ENCODE peak calls at places on chromosomes 5 and 9, in four cellular contexts. M is HepG2, O is WTC11, S is K562. R is an unnamed sample.

GRCh38 chr5:36719266-36719665 is 112.9 kb downstream of the SLC1A3 start:
- DNase-seq in M (no peak), O (no peak), S (no peak), R (no peak)

GRCh38 chr9:36297798-36298197 is 39.5 kb upstream of the GNE start:
- DNase-seq in M (no peak), O (no peak), S (no peak), R (no peak)

GRCh38 chr5:170338933-170339779 is 41.6 kb upstream of the LCP2 start:
- DNase-seq in M (no peak), O (peak; percentile 64), S (peak; percentile 69), R (no peak)

GRCh38 chr5:152293189-152293588 is 111.9 kb downstream of the NMUR2 start:
- DNase-seq in M (no peak), O (no peak), S (no peak), R (no peak)

GRCh38 chr9:105114318-105114717 is 130.1 kb upstream of the SLC44A1 start:
- DNase-seq in M (no peak), O (no peak), S (no peak), R (no peak)

GRCh38 chr5:157799578-157799977 is 56.1 kb downstream of the LSM11 start:
- DNase-seq in M (no peak), O (no peak), S (no peak), R (no peak)

GRCh38 chr5:6739603-6740002 is 26.4 kb downstream of the TENT4A start:
- DNase-seq in M (no peak), O (no peak), S (no peak), R (no peak)

GRCh38 chr9:482736-483135 is 268.1 kb downstream of the DOCK8 start:
- DNase-seq in M (no peak), O (no peak), S (no peak), R (no peak)

GRCh38 chr5:149895416-149896345 is 48.9 kb downstream of the PDE6A start:
- DNase-seq in M (no peak), O (no peak), S (no peak), R (no peak)

DNA sequence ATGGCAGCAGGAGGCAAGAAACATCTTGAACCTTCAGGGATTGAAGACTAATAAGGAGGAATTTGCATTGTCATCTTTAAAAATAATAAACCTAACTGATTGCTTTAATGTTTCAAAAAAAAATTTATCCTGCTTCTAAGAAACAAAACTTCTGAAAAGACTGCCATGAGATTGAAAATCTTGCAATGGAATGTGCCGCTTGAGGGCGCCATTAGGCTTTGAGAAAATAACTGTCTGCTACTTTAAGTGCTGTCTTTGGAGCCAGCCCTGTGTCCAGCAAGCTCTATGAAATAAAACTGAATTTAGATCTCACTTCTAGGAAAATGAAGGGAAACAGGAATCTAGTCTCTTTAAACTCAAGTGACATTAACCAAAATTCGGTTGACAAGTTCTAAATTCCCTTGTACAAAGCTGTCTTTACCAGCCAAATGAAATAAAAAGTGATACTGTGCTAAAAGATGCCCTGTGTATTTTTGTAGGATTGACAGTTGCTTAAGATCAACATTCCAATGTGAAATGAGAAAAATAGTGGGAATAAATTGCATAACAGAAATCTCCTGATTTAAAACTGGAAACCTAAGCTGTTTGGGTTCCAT is 79.4 kb downstream of the ESM1 start:
- DNase-seq in M (peak; percentile 30), O (peak; percentile 79), S (peak; percentile 61), R (no peak)
- TF ChIP-seq SP1 in M (no peak), O (no peak), S (no peak), R (no peak)

GRCh38 chr9:13282998-13283397 is 3.5 kb upstream of the MPDZ start:
- DNase-seq in M (no peak), O (no peak), S (no peak), R (no peak)

GRCh38 chr9:13284011-13284410 is 4.5 kb upstream of the MPDZ start:
- DNase-seq in M (no peak), O (no peak), S (no peak), R (no peak)

GRCh38 chr9:13279284-13280162 is at the start of gene MPDZ:
- DNase-seq in M (peak; percentile 31), O (peak; percentile 72), S (peak; percentile 67), R (no peak)

GRCh38 chr9:13278368-13279246 is 885 bp downstream of the MPDZ start:
- DNase-seq in M (peak; percentile 37), O (peak; percentile 44), S (peak; percentile 52), R (no peak)

DNA sequence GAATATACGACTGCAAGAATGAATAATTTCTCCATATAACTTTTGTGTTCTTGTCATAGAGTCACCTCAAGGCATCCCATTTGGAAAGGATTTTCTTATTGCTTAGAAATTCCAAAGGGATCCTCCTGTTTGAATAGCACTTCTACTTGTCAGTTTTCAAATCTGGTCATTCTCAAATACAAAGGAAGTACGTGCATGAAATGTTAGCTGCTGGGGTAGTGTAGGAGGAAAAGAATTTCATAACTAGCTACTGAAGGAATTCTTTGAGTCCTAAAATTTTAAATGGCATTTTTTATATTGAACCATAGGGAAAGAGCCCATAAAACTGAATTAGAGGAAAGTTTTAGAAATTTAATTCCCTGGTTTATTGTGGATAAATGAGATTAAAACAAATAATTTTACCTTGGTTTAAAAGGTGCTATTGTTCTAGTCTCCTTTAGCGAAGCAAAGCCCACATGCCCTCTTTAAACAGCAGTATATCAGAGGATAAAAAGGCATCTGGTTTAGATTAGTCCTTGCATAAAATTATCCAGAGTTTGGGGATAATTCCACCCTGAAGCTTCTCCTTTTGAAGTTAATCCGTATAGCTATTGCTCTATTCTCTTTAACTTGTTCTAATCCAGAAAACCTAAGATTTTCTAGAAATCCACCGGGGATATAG is 2.0 kb upstream of the MPDZ start:
- DNase-seq in M (no peak), O (no peak), S (no peak), R (no peak)
- TF ChIP-seq ESRRA in M (no peak), O (no peak), S (no peak), R (no peak)

GRCh38 chr5:33848554-33848953 is 43.2 kb downstream of the ADAMTS12 start:
- DNase-seq in M (no peak), O (no peak), S (no peak), R (peak; percentile 68)
- TF ChIP-seq SP1 in M (no peak), O (no peak), S (no peak), R (no peak)

DNA sequence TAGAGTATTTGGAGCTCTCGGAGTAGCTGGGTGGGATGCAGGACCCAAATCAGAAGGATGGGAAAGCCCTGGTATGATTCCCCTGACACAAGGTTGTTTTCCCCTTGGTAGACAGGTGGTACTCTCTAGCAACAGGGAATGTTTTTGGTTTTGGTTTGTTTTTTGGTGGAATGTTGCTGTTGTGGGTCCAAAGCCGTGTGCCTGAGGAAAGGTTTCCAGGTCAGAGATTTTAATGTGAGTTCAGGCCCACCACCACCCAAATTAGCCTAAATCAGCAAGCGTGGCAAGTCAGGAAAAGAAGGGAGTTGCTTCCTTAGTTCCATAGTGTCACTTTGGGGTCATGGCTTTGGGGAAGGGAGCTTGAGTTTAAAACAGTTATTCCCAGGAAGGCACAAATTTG is 385.5 kb downstream of the RAB3C start:
- DNase-seq in M (no peak), O (no peak), S (no peak), R (no peak)
- TF ChIP-seq ESRRA in M (no peak), O (no peak), S (no peak), R (no peak)

GRCh38 chr5:129042306-129042705 is 52.2 kb upstream of the ISOC1 start:
- DNase-seq in M (no peak), O (no peak), S (no peak), R (no peak)
- TF ChIP-seq SP1 in M (no peak), O (no peak), S (no peak), R (no peak)

GRCh38 chr9:129910628-129911567 is 75.6 kb downstream of the USP20 start:
- DNase-seq in M (no peak), O (no peak), S (peak; percentile 94), R (no peak)
- TF ChIP-seq ESRRA in M (no peak), O (no peak), S (peak; percentile 94), R (no peak)